ENCODE peak calls at places on chromosomes 6 and 20, in eight cellular contexts. M, W, H, X, N, L, S and E are unnamed samples.

GRCh38 chr6:144127097-144127496 is 23.2 kb upstream of the STX11 start:
- DNase-seq in S (no peak), H (no peak), W (no peak), X (no peak), M (no peak), N (no peak), L (no peak), E (no peak)

GRCh38 chr6:26240157-26240980 is 124.6 kb upstream of the BTN3A2 start:
- DNase-seq in N (peak), X (peak), M (no peak), S (peak), W (no peak), L (peak), H (peak), E (peak)

GRCh38 chr6:165574770-165575549 is 88.1 kb downstream of the PDE10A start:
- DNase-seq in M (peak), X (peak), L (peak), N (no peak), S (no peak), H (no peak), W (no peak), E (no peak)

GRCh38 chr6:39927159-39927558 is 7.1 kb downstream of the MOCS1 start:
- DNase-seq in X (peak), H (no peak), N (no peak), W (no peak), L (no peak), M (peak), S (no peak), E (no peak)

GRCh38 chr6:149233056-149233715 is 84.3 kb upstream of the TAB2 start:
- DNase-seq in X (peak), H (no peak), N (no peak), W (no peak), L (no peak), S (no peak), M (peak), E (peak)

GRCh38 chr6:72704979-72705378 is 83.1 kb downstream of the KCNQ5 start:
- DNase-seq in W (no peak), S (no peak), N (no peak), L (peak), M (no peak), X (peak), H (no peak), E (no peak)

GRCh38 chr6:145137425-145137824 is 597.9 kb downstream of the EPM2A start:
- DNase-seq in W (no peak), X (peak), N (no peak), M (no peak), L (no peak), H (no peak), S (no peak), E (peak)

GRCh38 chr20:20083796-20084195 is 31.5 kb downstream of the CFAP61 start:
- DNase-seq in N (no peak), L (peak), M (no peak), H (no peak), S (no peak), X (peak), W (no peak), E (peak)

GRCh38 chr6:43758617-43759050 is 11.4 kb upstream of the VEGFA start:
- DNase-seq in X (no peak), N (peak), S (no peak), L (peak), M (peak), H (peak), W (no peak), E (no peak)

GRCh38 chr20:48679603-48680002 is 148.2 kb downstream of the PREX1 start:
- DNase-seq in W (no peak), M (peak), S (no peak), N (no peak), X (no peak), L (peak), H (no peak), E (no peak)

GRCh38 chr20:45450097-45450818 is 19.3 kb upstream of the WFDC2 start:
- DNase-seq in H (peak), S (no peak), N (no peak), X (peak), M (peak), W (peak), L (peak), E (peak)
- TF ChIP-seq CTCF in H (peak), S (peak), N (peak), X (peak), M (peak), W (peak), L (peak), E (peak)

DNA sequence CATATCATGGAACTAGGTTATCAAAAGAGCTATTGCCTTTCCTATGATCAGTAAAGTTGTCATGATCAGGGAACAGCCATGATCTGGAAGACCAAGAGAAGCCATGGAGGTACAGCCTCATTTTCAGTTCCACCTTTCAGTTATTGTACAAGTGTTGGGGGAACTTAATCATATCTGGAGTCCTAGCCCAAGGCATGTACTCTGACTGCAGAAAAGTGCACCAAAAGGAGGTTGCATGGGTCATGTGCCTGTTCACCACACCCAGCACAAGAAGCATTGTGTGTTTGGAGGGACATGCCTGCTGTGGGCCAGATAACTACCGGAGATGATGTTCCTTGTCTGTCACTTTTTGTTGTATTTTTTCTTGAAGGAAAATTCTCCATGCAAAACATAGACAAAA is 185.8 kb upstream of the MAN1A1 start:
- DNase-seq in L (no peak), N (no peak), X (no peak), S (no peak), M (no peak), H (no peak), W (no peak), E (no peak)
- TF ChIP-seq CTCF in L (no peak), N (no peak), X (no peak), S (no peak), M (no peak), H (no peak), W (no peak), E (no peak)

GRCh38 chr6:49606696-49607390 is 29.8 kb downstream of the RHAG start:
- DNase-seq in H (peak), W (peak), X (peak), M (peak), L (peak), S (no peak), N (no peak), E (peak)
- TF ChIP-seq CTCF in H (peak), W (peak), X (peak), M (peak), L (peak), S (peak), N (no peak), E (peak)

DNA sequence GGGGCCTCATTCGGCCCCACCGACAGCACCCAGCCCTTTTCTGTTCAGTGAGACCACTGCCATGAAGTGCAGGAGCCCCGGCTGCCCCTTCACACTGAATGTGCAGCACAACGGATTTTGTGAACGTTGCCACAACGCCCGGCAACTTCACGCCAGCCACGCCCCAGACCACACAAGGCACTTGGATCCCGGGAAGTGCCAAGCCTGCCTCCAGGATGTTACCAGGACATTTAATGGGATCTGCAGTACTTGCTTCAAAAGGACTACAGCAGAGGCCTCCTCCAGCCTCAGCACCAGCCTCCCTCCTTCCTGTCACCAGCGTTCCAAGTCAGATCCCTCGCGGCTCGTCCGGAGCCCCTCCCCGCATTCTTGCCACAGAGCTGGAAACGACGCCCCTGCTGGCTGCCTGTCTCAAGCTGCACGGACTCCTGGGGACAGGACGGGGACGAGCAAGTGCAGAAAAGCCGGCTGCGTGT is 11.8 kb downstream of the TNFAIP3 start:
- DNase-seq in N (peak), X (no peak), L (peak), H (peak), W (no peak), S (peak), M (no peak), E (no peak)
- TF ChIP-seq CTCF in N (no peak), X (no peak), L (peak), H (no peak), W (no peak), S (no peak), M (no peak), E (peak)

DNA sequence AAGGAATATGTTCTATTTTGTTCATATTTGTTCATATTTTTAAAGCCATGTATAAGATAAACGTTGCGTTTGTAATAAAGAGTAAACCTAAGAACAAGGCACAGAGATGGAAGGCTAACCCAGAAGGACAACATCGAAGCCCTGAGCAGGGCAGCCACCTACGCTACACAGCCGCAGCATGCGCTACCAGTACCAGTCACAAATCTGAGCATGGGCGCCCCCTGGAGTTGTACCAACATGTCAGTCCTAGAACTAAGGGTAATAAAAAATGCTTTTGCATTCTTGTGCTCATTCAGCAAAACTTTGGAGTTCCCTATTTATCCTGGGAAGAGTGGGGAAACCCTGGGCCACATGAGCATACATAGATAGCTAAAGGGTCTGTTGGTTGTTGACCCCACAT is 70.6 kb downstream of the PLEKHG1 start:
- DNase-seq in N (no peak), H (no peak), S (no peak), X (no peak), W (no peak), L (no peak), M (no peak), E (no peak)
- TF ChIP-seq CTCF in N (no peak), H (peak), S (no peak), X (no peak), W (no peak), L (peak), M (no peak), E (no peak)

GRCh38 chr6:134478764-134479399 is 161.0 kb upstream of the SGK1 start:
- DNase-seq in S (no peak), X (no peak), L (no peak), M (no peak), N (no peak), W (no peak), H (no peak), E (no peak)
- TF ChIP-seq CTCF in S (no peak), X (no peak), L (no peak), M (no peak), N (no peak), W (no peak), H (no peak), E (no peak)

DNA sequence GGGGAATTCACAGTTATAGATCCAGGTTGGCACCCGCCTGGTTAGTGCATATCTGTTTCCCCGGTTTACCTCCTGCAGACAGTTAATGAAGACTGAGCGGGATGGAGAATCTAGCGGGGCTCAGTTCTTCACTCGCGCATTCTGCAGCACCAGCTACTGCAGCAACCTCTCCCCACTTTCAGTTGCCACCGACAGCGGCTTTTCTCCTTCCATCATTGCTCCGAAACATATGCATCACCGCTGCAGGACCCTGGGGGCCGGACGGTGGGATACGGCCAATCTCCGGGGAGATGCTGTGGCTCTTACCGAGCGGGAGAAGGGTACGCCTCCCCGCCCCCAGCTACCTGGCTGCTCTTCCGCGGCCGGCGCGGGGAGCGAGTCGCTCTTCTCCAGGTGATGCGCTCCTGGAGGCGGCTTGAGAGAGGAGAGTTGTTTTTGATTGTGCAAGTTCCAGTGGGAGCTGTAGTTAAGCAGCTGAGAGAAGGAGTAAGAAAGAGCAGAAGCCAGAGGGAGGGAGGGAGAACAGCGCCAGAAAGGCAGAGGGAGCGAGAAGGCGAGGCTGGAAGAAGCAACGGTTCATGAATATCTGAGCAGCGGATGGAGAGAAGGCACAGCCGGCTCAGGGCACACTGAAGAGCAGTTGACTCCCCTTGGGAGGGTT is at the start of gene SGK1:
- DNase-seq in X (peak), H (peak), S (peak), N (no peak), M (peak), W (peak), L (peak), E (peak)
- TF ChIP-seq CTCF in X (peak), H (no peak), S (no peak), N (no peak), M (no peak), W (no peak), L (no peak), E (peak)

GRCh38 chr6:100677240-100677639 is 203.9 kb downstream of the ASCC3 start:
- DNase-seq in L (no peak), S (no peak), M (no peak), H (no peak), W (no peak), X (no peak), N (no peak), E (no peak)

GRCh38 chr6:100673641-100674040 is 207.5 kb downstream of the ASCC3 start:
- DNase-seq in X (no peak), H (no peak), N (no peak), S (no peak), L (peak), M (no peak), W (no peak), E (no peak)

DNA sequence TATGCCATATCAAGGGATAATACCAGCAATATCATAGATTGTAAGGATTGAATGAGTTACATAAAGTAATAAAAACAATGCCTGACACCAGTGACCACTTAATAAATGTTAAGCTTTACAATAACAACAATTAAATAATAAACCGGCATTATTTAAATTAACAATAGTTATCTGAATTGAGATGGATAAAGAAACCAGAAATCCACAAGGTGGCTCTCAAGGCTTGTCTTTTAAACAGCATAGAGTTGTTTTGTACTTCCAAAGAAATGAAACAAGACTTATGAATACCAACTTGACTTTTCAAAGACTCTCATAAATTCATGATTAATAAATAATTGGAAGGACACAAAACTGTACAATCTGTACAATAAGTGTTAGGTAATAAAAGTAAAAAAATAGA is 203.1 kb downstream of the ASCC3 start:
- DNase-seq in L (no peak), S (no peak), X (peak), H (no peak), N (no peak), M (no peak), W (no peak), E (no peak)
- TF ChIP-seq CTCF in L (peak), S (no peak), X (no peak), H (no peak), N (no peak), M (no peak), W (no peak), E (no peak)